ENCODE peak calls at places on chromosomes 11 and 22, in four cellular contexts. One of them, this sample, is unnamed.

GRCh38 chr11:66976925-66977324 is 1.8 kb downstream of the C11orf86 start:
- DNase-seq in HL-60: no peak
- DNase-seq in K562: no peak
- DNase-seq in GM12878: no peak
- DNase-seq in this sample: no peak

GRCh38 chr11:63804259-63804658 is 9.0 kb upstream of the SPINDOC start:
- DNase-seq in HL-60: no peak
- DNase-seq in K562: no peak
- DNase-seq in GM12878: no peak
- DNase-seq in this sample: no peak

GRCh38 chr11:118521892-118522311 is 5.4 kb upstream of the TTC36 start:
- DNase-seq in HL-60: peak; percentile 51
- DNase-seq in K562: no peak
- DNase-seq in GM12878: peak; percentile 45
- DNase-seq in this sample: no peak

GRCh38 chr22:26631282-26631681 is 9.5 kb downstream of the CRYBA4 start:
- DNase-seq in HL-60: no peak
- DNase-seq in K562: no peak
- DNase-seq in GM12878: no peak
- DNase-seq in this sample: no peak

GRCh38 chr22:48284671-48285070 is 1522.2 kb downstream of the TBC1D22A start:
- DNase-seq in HL-60: no peak
- DNase-seq in K562: no peak
- DNase-seq in GM12878: no peak
- DNase-seq in this sample: no peak

GRCh38 chr11:134033696-134034491 is 35.0 kb upstream of the JAM3 start:
- DNase-seq in HL-60: no peak
- DNase-seq in K562: peak; percentile 30
- DNase-seq in GM12878: no peak
- DNase-seq in this sample: peak; percentile 78

GRCh38 chr11:16191852-16192240 is 164.5 kb downstream of the SOX6 start:
- DNase-seq in HL-60: no peak
- DNase-seq in K562: no peak
- DNase-seq in GM12878: no peak
- DNase-seq in this sample: no peak

GRCh38 chr11:77029829-77030228 is 4.4 kb upstream of the B3GNT6 start:
- DNase-seq in HL-60: no peak
- DNase-seq in K562: no peak
- DNase-seq in GM12878: no peak
- DNase-seq in this sample: no peak

GRCh38 chr11:45217991-45218390 is 68.2 kb downstream of the SYT13 start:
- DNase-seq in HL-60: no peak
- DNase-seq in K562: no peak
- DNase-seq in GM12878: no peak
- DNase-seq in this sample: no peak

GRCh38 chr22:37626556-37627075 is 12.9 kb upstream of the SH3BP1 start:
- DNase-seq in HL-60: no peak
- DNase-seq in K562: no peak
- DNase-seq in GM12878: no peak
- DNase-seq in this sample: no peak
- TF ChIP-seq SPI1 in HL-60: no peak
- TF ChIP-seq SPI1 in K562: no peak
- TF ChIP-seq SPI1 in GM12878: no peak
- TF ChIP-seq SPI1 in this sample: no peak

GRCh38 chr22:39805117-39805516 is 88.4 kb downstream of the ENTHD1 start:
- DNase-seq in HL-60: no peak
- DNase-seq in K562: no peak
- DNase-seq in GM12878: no peak
- DNase-seq in this sample: no peak

GRCh38 chr22:39809772-39810557 is 83.6 kb downstream of the ENTHD1 start:
- DNase-seq in HL-60: no peak
- DNase-seq in K562: no peak
- DNase-seq in GM12878: no peak
- DNase-seq in this sample: no peak

GRCh38 chr22:39802682-39803081 is 90.9 kb downstream of the ENTHD1 start:
- DNase-seq in HL-60: no peak
- DNase-seq in K562: no peak
- DNase-seq in GM12878: no peak
- DNase-seq in this sample: no peak

GRCh38 chr22:39808087-39808486 is 85.5 kb downstream of the ENTHD1 start:
- DNase-seq in HL-60: no peak
- DNase-seq in K562: peak; percentile 42
- DNase-seq in GM12878: no peak
- DNase-seq in this sample: no peak
- TF ChIP-seq SPI1 in HL-60: no peak
- TF ChIP-seq SPI1 in K562: no peak
- TF ChIP-seq SPI1 in GM12878: no peak
- TF ChIP-seq SPI1 in this sample: no peak

GRCh38 chr22:44735518-44736428 is 16.6 kb upstream of the ARHGAP8 start:
- DNase-seq in HL-60: peak; percentile 27
- DNase-seq in K562: peak; percentile 71
- DNase-seq in GM12878: no peak
- DNase-seq in this sample: peak; percentile 96
- TF ChIP-seq SPI1 in HL-60: no peak
- TF ChIP-seq SPI1 in K562: no peak
- TF ChIP-seq SPI1 in GM12878: no peak
- TF ChIP-seq SPI1 in this sample: no peak

DNA sequence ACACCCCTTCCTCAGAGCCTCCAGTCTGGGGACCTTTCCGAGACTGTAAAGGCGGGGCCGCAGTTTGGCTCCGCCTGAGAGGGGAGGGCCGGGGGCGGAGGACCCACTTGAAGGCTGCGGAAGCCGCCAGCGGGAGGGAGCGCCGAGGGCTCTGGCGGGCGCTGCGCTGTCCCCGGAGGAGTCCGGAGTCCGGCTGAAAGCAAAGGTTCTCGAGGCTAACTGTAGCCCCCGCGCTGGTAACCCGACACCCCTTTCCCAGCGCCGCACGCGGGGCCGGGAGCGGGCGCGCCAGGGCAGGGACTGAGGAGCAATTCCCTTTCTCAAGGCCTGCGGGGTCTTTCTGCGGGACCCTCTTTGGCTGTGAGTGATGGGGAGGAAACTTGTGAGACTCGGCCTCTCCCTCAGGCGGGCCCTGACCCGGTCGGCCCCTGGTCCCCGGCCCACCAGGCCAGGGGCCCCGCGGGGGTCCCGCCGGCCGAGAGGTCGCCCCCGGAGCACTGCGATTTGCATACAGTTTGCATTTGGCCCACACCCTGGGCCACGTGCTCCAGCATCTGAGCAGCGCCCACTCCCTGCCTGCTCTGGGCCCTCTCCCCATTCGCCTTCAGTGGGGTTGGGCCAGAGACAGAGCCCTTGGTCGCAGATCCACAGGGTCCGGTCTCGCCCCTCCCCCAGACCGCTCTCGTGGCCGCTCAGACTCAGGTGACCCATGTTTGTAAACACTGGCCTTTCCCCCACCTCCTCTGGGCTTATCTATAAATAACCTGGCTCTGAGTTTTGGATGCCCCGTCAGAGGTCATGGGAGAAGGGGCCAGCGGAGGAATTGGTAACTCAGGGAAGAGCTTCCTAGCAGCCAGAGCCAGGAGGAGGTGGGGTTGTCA is 519 bp upstream of the ART5 start:
- DNase-seq in HL-60: no peak
- DNase-seq in K562: peak; percentile 95
- DNase-seq in GM12878: no peak
- DNase-seq in this sample: peak; percentile 45
- TF ChIP-seq SPI1 in HL-60: no peak
- TF ChIP-seq SPI1 in K562: no peak
- TF ChIP-seq SPI1 in GM12878: no peak
- TF ChIP-seq SPI1 in this sample: no peak

GRCh38 chr11:111762526-111762925 is 3.7 kb downstream of the PPP2R1B start:
- DNase-seq in HL-60: no peak
- DNase-seq in K562: no peak
- DNase-seq in GM12878: no peak
- DNase-seq in this sample: no peak

GRCh38 chr11:111761056-111761455 is 5.1 kb downstream of the PPP2R1B start:
- DNase-seq in HL-60: no peak
- DNase-seq in K562: no peak
- DNase-seq in GM12878: no peak
- DNase-seq in this sample: no peak

GRCh38 chr11:111765320-111765983 is 737 bp downstream of the PPP2R1B start:
- DNase-seq in HL-60: no peak
- DNase-seq in K562: no peak
- DNase-seq in GM12878: no peak
- DNase-seq in this sample: peak; percentile 32

GRCh38 chr11:111764621-111765020 is 1.6 kb downstream of the PPP2R1B start:
- DNase-seq in HL-60: no peak
- DNase-seq in K562: no peak
- DNase-seq in GM12878: no peak
- DNase-seq in this sample: no peak

GRCh38 chr11:111762981-111763643 is 3.1 kb downstream of the PPP2R1B start:
- DNase-seq in HL-60: no peak
- DNase-seq in K562: no peak
- DNase-seq in GM12878: no peak
- DNase-seq in this sample: no peak
- TF ChIP-seq SPI1 in HL-60: no peak
- TF ChIP-seq SPI1 in K562: no peak
- TF ChIP-seq SPI1 in GM12878: no peak
- TF ChIP-seq SPI1 in this sample: no peak

GRCh38 chr11:72618801-72619200 is 55.4 kb downstream of the PDE2A start:
- DNase-seq in HL-60: no peak
- DNase-seq in K562: no peak
- DNase-seq in GM12878: no peak
- DNase-seq in this sample: no peak
- TF ChIP-seq SPI1 in HL-60: no peak
- TF ChIP-seq SPI1 in K562: no peak
- TF ChIP-seq SPI1 in GM12878: no peak
- TF ChIP-seq SPI1 in this sample: no peak

DNA sequence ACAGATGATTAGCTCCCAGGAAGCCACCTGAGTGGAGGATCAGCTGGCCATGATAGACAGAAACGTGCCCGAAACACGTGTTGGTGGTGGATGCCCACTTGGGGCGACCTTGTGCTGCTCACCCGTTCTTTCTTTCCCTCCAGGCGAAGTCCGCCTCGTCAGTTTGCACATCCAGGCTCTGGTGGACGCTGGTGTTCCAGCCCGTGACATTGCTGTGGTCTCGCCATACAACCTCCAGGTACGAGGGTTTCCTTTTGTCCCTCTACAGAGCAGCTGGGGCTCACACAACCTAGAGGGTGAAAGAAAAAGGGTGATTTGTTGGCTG is 30.6 kb downstream of the IGHMBP2 start:
- DNase-seq in HL-60: no peak
- DNase-seq in K562: no peak
- DNase-seq in GM12878: no peak
- DNase-seq in this sample: no peak
- TF ChIP-seq SPI1 in HL-60: no peak
- TF ChIP-seq SPI1 in K562: no peak
- TF ChIP-seq SPI1 in GM12878: no peak
- TF ChIP-seq SPI1 in this sample: no peak

DNA sequence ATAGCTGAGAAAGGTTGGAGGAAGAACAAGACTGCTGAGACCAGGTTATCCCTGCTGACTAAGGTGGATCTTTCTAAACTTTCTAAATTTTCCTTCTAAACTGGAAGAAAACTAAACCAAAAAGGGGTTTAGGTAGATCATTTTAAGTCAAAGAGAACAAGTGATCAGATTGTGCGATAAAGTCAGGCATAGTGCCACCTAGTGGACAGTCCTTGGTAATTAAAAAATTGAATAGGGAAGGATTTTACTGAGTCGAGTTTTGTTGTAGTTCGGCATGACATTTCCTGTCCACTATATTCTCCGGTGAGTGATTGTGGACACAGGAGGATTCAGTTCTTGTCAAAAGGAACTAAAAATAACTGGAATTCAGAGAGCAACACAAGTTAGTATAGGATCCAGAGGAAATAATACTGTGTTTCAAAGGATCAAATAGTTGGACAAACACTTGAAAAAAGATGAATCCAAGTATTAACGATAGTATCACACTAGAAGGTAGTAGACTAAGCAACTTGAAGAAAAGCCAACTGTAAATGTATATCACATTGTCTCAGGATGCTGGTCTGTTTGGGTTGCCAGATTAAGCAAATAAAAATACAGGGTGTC is 1236.4 kb downstream of the FAM181B start:
- DNase-seq in HL-60: no peak
- DNase-seq in K562: peak; percentile 39
- DNase-seq in GM12878: no peak
- DNase-seq in this sample: no peak
- TF ChIP-seq SPI1 in HL-60: no peak
- TF ChIP-seq SPI1 in K562: no peak
- TF ChIP-seq SPI1 in GM12878: no peak
- TF ChIP-seq SPI1 in this sample: no peak

GRCh38 chr22:41353862-41354575 is 27.7 kb upstream of the TEF start:
- DNase-seq in HL-60: no peak
- DNase-seq in K562: peak; percentile 49
- DNase-seq in GM12878: no peak
- DNase-seq in this sample: no peak

GRCh38 chr22:41354979-41355378 is 26.8 kb upstream of the TEF start:
- DNase-seq in HL-60: no peak
- DNase-seq in K562: no peak
- DNase-seq in GM12878: no peak
- DNase-seq in this sample: no peak

GRCh38 chr22:41351011-41351410 is 30.7 kb upstream of the TEF start:
- DNase-seq in HL-60: no peak
- DNase-seq in K562: no peak
- DNase-seq in GM12878: no peak
- DNase-seq in this sample: no peak

GRCh38 chr22:41350087-41350486 is 31.7 kb upstream of the TEF start:
- DNase-seq in HL-60: no peak
- DNase-seq in K562: peak; percentile 40
- DNase-seq in GM12878: no peak
- DNase-seq in this sample: no peak

DNA sequence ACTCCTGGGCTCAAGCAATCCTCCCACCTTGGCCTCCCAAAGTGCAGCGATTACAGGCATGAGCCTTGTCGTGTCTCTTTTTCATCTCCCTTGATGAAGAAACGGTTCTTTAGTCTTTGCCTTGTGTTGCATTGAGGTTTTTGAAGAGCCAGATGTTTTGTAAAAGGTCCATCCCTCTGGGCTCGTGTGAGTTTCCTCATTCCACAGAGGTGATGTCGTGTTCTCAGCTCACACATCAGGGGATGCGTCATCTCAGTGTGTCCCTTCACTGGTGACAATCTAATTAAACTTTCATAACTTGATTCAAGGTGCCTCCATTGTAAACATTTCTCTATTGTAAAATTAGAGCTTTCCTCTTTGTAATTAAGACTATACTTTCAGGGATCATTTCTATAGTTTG is 29.7 kb upstream of the TEF start:
- DNase-seq in HL-60: no peak
- DNase-seq in K562: no peak
- DNase-seq in GM12878: no peak
- DNase-seq in this sample: no peak
- TF ChIP-seq SPI1 in HL-60: no peak
- TF ChIP-seq SPI1 in K562: no peak
- TF ChIP-seq SPI1 in GM12878: no peak
- TF ChIP-seq SPI1 in this sample: no peak